ENCODE peak calls at places on chromosomes 13 and 19, in nine cellular contexts. N is psoas muscle; G is HEK293T; S is hepatic stellate cell; E is stimulated activated CD8-positive, alpha-beta memory T cell treated with anti-CD3 and anti-CD28 coated beads, Interleukin-7, amount 100 ng/mL, for 4 hours; Z is sciatic nerve; D is effector memory CD8-positive, alpha-beta T cell; X is CD4-positive, alpha-beta memory T cell; H is GM10248. I is an unnamed sample.

GRCh38 chr13:62613819-62614218 is 1198.2 kb upstream of the PCDH20 start:
- DNase-seq in D (no peak), S (no peak), E (no peak), Z (no peak), G (no peak), N (no peak), X (no peak), H (no peak), I (no peak)

GRCh38 chr19:32676186-32676894 is 692 bp downstream of the RGS9BP start:
- DNase-seq in G (no peak), X (peak; percentile 35), N (no peak), H (no peak), S (no peak), D (peak; percentile 18), Z (no peak), E (no peak), I (no peak)

GRCh38 chr13:109517516-109517915 is 268.9 kb downstream of the IRS2 start:
- DNase-seq in D (no peak), G (no peak), S (peak; percentile 16), N (no peak), X (no peak), Z (no peak), E (no peak), H (no peak), I (no peak)

GRCh38 chr13:83943530-83944279 is 61.4 kb upstream of the SLITRK1 start:
- DNase-seq in N (no peak), E (no peak), H (no peak), Z (no peak), D (no peak), G (peak; percentile 16), X (no peak), S (no peak), I (no peak)

GRCh38 chr13:99416411-99417121 is 84.7 kb upstream of the TM9SF2 start:
- DNase-seq in H (no peak), S (no peak), X (no peak), E (no peak), D (no peak), N (no peak), G (no peak), Z (no peak), I (peak; percentile 56)

GRCh38 chr13:40064154-40064713 is 408.8 kb downstream of the COG6 start:
- DNase-seq in Z (no peak), N (no peak), H (no peak), S (no peak), G (no peak), E (no peak), X (no peak), D (no peak), I (no peak)

GRCh38 chr13:76884167-76884566 is 2.0 kb downstream of the KCTD12 start:
- DNase-seq in N (peak; percentile 33), X (no peak), Z (peak; percentile 65), S (no peak), G (peak; percentile 82), E (no peak), H (peak; percentile 18), D (no peak), I (no peak)

GRCh38 chr19:406121-406711 is 2.7 kb downstream of the C2CD4C start:
- DNase-seq in E (no peak), X (no peak), H (no peak), S (no peak), G (no peak), N (no peak), Z (peak; percentile 51), D (no peak), I (peak; percentile 59)

GRCh38 chr19:6062274-6062673 is 48.0 kb downstream of the RFX2 start:
- DNase-seq in G (no peak), E (peak; percentile 24), D (peak; percentile 27), H (no peak), Z (peak; percentile 59), X (peak; percentile 39), N (peak; percentile 50), S (no peak), I (peak; percentile 85)

GRCh38 chr13:108083056-108083455 is 132.3 kb downstream of the LIG4 start:
- DNase-seq in G (no peak), S (no peak), X (no peak), E (no peak), N (no peak), Z (no peak), D (no peak), H (no peak), I (no peak)

GRCh38 chr13:32117696-32118095 is 86.1 kb downstream of the FRY start:
- DNase-seq in E (no peak), X (no peak), G (no peak), S (no peak), N (peak; percentile 45), D (no peak), Z (no peak), H (no peak), I (peak; percentile 83)

GRCh38 chr19:11410682-11411081 is 8.4 kb downstream of the RGL3 start:
- DNase-seq in E (no peak), N (no peak), X (no peak), G (no peak), D (no peak), Z (no peak), S (no peak), H (no peak), I (no peak)

GRCh38 chr13:86559915-86560314 is 760.7 kb upstream of the SLITRK6 start:
- DNase-seq in H (no peak), D (no peak), E (no peak), G (no peak), S (no peak), N (no peak), Z (no peak), X (no peak), I (no peak)

GRCh38 chr13:104024416-104025170 is 958.4 kb upstream of the SLC10A2 start:
- DNase-seq in D (no peak), X (no peak), S (no peak), H (no peak), N (no peak), E (no peak), Z (no peak), G (no peak), I (no peak)

GRCh38 chr13:42071667-42072419 is 23.4 kb downstream of the DGKH start:
- DNase-seq in Z (no peak), N (no peak), S (no peak), G (no peak), X (peak; percentile 19), H (no peak), E (no peak), D (no peak), I (no peak)

GRCh38 chr19:50486823-50487515 is 10.3 kb upstream of the GARIN5A start:
- DNase-seq in H (no peak), X (peak; percentile 27), E (no peak), D (peak; percentile 41), N (peak; percentile 66), G (peak; percentile 61), S (no peak), Z (no peak), I (no peak)

GRCh38 chr13:23146811-23147245 is 34.0 kb upstream of the SGCG start:
- DNase-seq in X (no peak), H (no peak), N (no peak), S (no peak), D (no peak), E (no peak), Z (no peak), G (no peak), I (no peak)

GRCh38 chr19:18940791-18941627 is at the start of gene HOMER3:
- DNase-seq in E (peak; percentile 57), S (peak; percentile 95), H (peak; percentile 90), X (peak; percentile 61), G (peak; percentile 83), D (peak; percentile 64), Z (peak; percentile 94), N (peak; percentile 87), I (peak; percentile 94)

GRCh38 chr13:23673867-23674605 is 103.8 kb downstream of the TNFRSF19 start:
- DNase-seq in S (no peak), Z (no peak), N (no peak), G (no peak), D (no peak), E (no peak), X (no peak), H (no peak), I (no peak)

GRCh38 chr19:43416951-43417623 is 2.4 kb downstream of the TEX101 start:
- DNase-seq in X (no peak), Z (no peak), S (no peak), D (no peak), H (no peak), N (no peak), G (no peak), E (no peak), I (no peak)

GRCh38 chr13:114062754-114063153 is 69.7 kb downstream of the RASA3 start:
- DNase-seq in D (no peak), G (no peak), H (no peak), N (no peak), X (no peak), E (no peak), Z (no peak), S (no peak), I (no peak)

GRCh38 chr13:68616600-68617222 is 1386.6 kb upstream of the PCDH9 start:
- DNase-seq in S (no peak), D (no peak), N (no peak), Z (no peak), E (no peak), H (no peak), X (no peak), G (no peak), I (no peak)

GRCh38 chr13:30857636-30858035 is 48.4 kb upstream of the MEDAG start:
- DNase-seq in E (no peak), G (no peak), Z (no peak), S (no peak), N (no peak), X (no peak), H (no peak), D (no peak), I (no peak)

GRCh38 chr19:5261151-5261890 is 79.3 kb downstream of the PTPRS start:
- DNase-seq in S (no peak), E (no peak), G (no peak), Z (no peak), X (no peak), D (no peak), H (no peak), N (no peak), I (no peak)

GRCh38 chr13:51934461-51935087 is 72.8 kb downstream of the CCDC70 start:
- DNase-seq in G (no peak), X (no peak), D (no peak), E (no peak), N (no peak), Z (no peak), S (no peak), H (no peak), I (no peak)

GRCh38 chr13:36712785-36713184 is 39.0 kb downstream of the SERTM1 start:
- DNase-seq in G (no peak), N (no peak), H (no peak), S (no peak), Z (no peak), X (no peak), D (no peak), E (no peak), I (no peak)

GRCh38 chr13:44537238-44537637 is 38.9 kb downstream of the TSC22D1 start:
- DNase-seq in S (no peak), G (no peak), N (no peak), X (peak; percentile 5), Z (no peak), E (no peak), H (no peak), D (no peak), I (no peak)

GRCh38 chr13:24495151-24495729 is 17.3 kb downstream of the PARP4 start:
- DNase-seq in Z (no peak), D (no peak), X (no peak), S (no peak), N (no peak), E (no peak), H (no peak), G (no peak), I (no peak)

GRCh38 chr19:48638831-48639381 is 1.7 kb upstream of the DBP start:
- DNase-seq in G (no peak), X (no peak), Z (peak; percentile 66), S (no peak), H (no peak), N (no peak), E (no peak), D (no peak), I (no peak)

GRCh38 chr13:37141011-37141410 is 35.5 kb upstream of the CSNK1A1L start:
- DNase-seq in X (no peak), D (no peak), H (no peak), S (no peak), E (no peak), N (no peak), G (no peak), Z (no peak), I (no peak)

GRCh38 chr19:46697142-46697960 is 19.6 kb downstream of the PRKD2 start:
- DNase-seq in S (peak; percentile 68), Z (peak; percentile 94), H (peak; percentile 35), N (peak; percentile 90), D (peak; percentile 12), G (peak; percentile 98), X (peak; percentile 9), E (no peak), I (peak; percentile 89)